ENCODE peak calls at places on chromosomes 11 and 22, in eight cellular contexts. X, H, K, U, Z, F, C and Q are unnamed samples.

GRCh38 chr11:30511408-30511807 is 74.7 kb downstream of the MPPED2 start:
- DNase-seq in C (no peak), Z (no peak), U (no peak), F (no peak), K (no peak), H (no peak), X (no peak), Q (no peak)

GRCh38 chr22:44363214-44363979 is 50.6 kb upstream of the SHISAL1 start:
- DNase-seq in U (peak), H (peak), C (no peak), Z (peak), F (peak), K (peak), X (peak), Q (no peak)

GRCh38 chr11:15912825-15913224 is 443.5 kb downstream of the SOX6 start:
- DNase-seq in U (no peak), F (no peak), Z (no peak), X (no peak), K (no peak), C (no peak), H (no peak), Q (no peak)

GRCh38 chr22:23065069-23065451 is 5.3 kb upstream of the GNAZ start:
- DNase-seq in X (no peak), F (no peak), K (no peak), H (no peak), U (peak), Z (peak), C (no peak), Q (no peak)

GRCh38 chr11:48017105-48017874 is 36.9 kb downstream of the PTPRJ start:
- DNase-seq in K (no peak), Z (no peak), H (no peak), U (no peak), X (no peak), F (no peak), C (no peak), Q (no peak)

GRCh38 chr11:13324141-13324540 is 46.6 kb downstream of the BMAL1 start:
- DNase-seq in F (no peak), Z (no peak), X (no peak), H (no peak), K (no peak), C (no peak), U (no peak), Q (no peak)

GRCh38 chr11:69868871-69869270 is 49.7 kb upstream of the FGF3 start:
- DNase-seq in H (no peak), U (peak), X (no peak), F (no peak), C (no peak), K (no peak), Z (no peak), Q (no peak)

GRCh38 chr22:24322522-24322921 is 51.9 kb downstream of the SPECC1L start:
- DNase-seq in F (no peak), U (no peak), X (no peak), K (no peak), Z (no peak), C (no peak), H (no peak), Q (no peak)

GRCh38 chr22:19325296-19325950 is 33.9 kb upstream of the CLTCL1 start:
- DNase-seq in H (no peak), X (peak), Z (no peak), C (no peak), F (no peak), U (no peak), K (peak), Q (no peak)

GRCh38 chr11:61491736-61492395 is 16.7 kb upstream of the LRRC10B start:
- DNase-seq in X (no peak), K (no peak), Z (no peak), F (no peak), C (no peak), U (no peak), H (no peak), Q (no peak)

GRCh38 chr11:17277024-17277584 is 565 bp downstream of the NUCB2 start:
- DNase-seq in H (no peak), C (no peak), X (peak), F (no peak), Z (no peak), U (no peak), K (peak), Q (no peak)

GRCh38 chr11:61173456-61173855 is 12.2 kb upstream of the VPS37C start:
- DNase-seq in F (no peak), Z (no peak), K (peak), U (no peak), H (no peak), C (peak), X (no peak), Q (no peak)

GRCh38 chr11:94674005-94674491 is 94.1 kb upstream of the AMOTL1 start:
- DNase-seq in K (peak), X (peak), C (peak), U (no peak), H (no peak), Z (no peak), F (no peak), Q (no peak)

GRCh38 chr11:131246156-131246555 is 124.3 kb upstream of the NTM start:
- DNase-seq in K (no peak), F (no peak), Z (no peak), H (no peak), C (no peak), U (no peak), X (no peak), Q (no peak)

GRCh38 chr11:69867076-69868002 is 48.1 kb upstream of the FGF3 start:
- DNase-seq in U (peak), X (no peak), F (no peak), H (no peak), K (peak), Z (peak), C (no peak), Q (no peak)